ENCODE peak calls at places on chromosomes 5 and 9, in eight cellular contexts. Z, M, P, B, R, X, K and T are unnamed samples.

GRCh38 chr5:181217111-181217804 is 5.8 kb upstream of the TRIM41 start:
- DNase-seq in Z (peak), M (peak), P (no peak), B (peak), R (no peak), X (peak), K (peak), T (no peak)

GRCh38 chr5:132295505-132296411 is 1.6 kb downstream of the SLC22A4 start:
- DNase-seq in Z (no peak), M (no peak), P (no peak), B (no peak), R (no peak), X (no peak), K (no peak), T (no peak)

GRCh38 chr5:43313854-43314457 is 744 bp upstream of the HMGCS1 start:
- DNase-seq in Z (no peak), M (no peak), P (no peak), B (peak), R (no peak), X (no peak), K (peak), T (no peak)

GRCh38 chr9:108903437-108904103 is 30.4 kb downstream of the ELP1 start:
- DNase-seq in Z (no peak), M (no peak), P (no peak), B (no peak), R (no peak), X (no peak), K (no peak), T (no peak)

GRCh38 chr5:78483809-78484521 is 123.5 kb downstream of the SCAMP1 start:
- DNase-seq in Z (no peak), M (no peak), P (no peak), B (no peak), R (no peak), X (no peak), K (peak), T (peak)

GRCh38 chr5:95861221-95861857 is 38.8 kb upstream of the GLRX start:
- DNase-seq in Z (no peak), M (no peak), P (no peak), B (no peak), R (peak), X (peak), K (peak), T (no peak)

GRCh38 chr9:26856413-26857032 is 36.1 kb downstream of the CAAP1 start:
- DNase-seq in Z (peak), M (no peak), P (no peak), B (no peak), R (no peak), X (no peak), K (peak), T (no peak)

GRCh38 chr5:17216176-17216973 is 1.1 kb upstream of the BASP1 start:
- DNase-seq in Z (peak), M (no peak), P (peak), B (peak), R (no peak), X (peak), K (peak), T (peak)

GRCh38 chr9:108565651-108566378 is 290.0 kb downstream of the ACTL7B start:
- DNase-seq in Z (peak), M (no peak), P (no peak), B (peak), R (peak), X (peak), K (peak), T (peak)

GRCh38 chr5:119355636-119356383 is at the start of gene TNFAIP8:
- DNase-seq in Z (peak), M (no peak), P (no peak), B (peak), R (no peak), X (peak), K (peak), T (no peak)

GRCh38 chr9:126642839-126643238 is 29.1 kb downstream of the LMX1B start:
- DNase-seq in Z (no peak), M (no peak), P (no peak), B (no peak), R (no peak), X (no peak), K (no peak), T (no peak)